ENCODE peak calls at places on chromosomes 3 and 15, in eight cellular contexts. Z is A549, M is H1, W is HCT116, K is K562, P is SK-N-SH, V is HepG2, B is GM12878. T is an unnamed sample.

GRCh38 chr3:17742837-17743659 is 617 bp upstream of the TBC1D5 start:
- DNase-seq in V (no peak), M (no peak), P (peak; percentile 95), W (no peak), K (no peak), Z (peak; percentile 92), B (no peak), T (peak; percentile 98)

GRCh38 chr15:75229191-75230015 is 27.7 kb downstream of the C15orf39 start:
- DNase-seq in B (no peak), M (no peak), Z (no peak), K (no peak), W (no peak), P (no peak), V (no peak), T (peak; percentile 22)

GRCh38 chr3:113110263-113110662 is 101.1 kb upstream of the BOC start:
- DNase-seq in K (no peak), W (no peak), B (no peak), M (no peak), Z (no peak), P (no peak), V (no peak), T (no peak)

GRCh38 chr3:150227839-150228238 is 180.3 kb upstream of the TSC22D2 start:
- DNase-seq in K (peak; percentile 78), V (peak; percentile 62), Z (peak; percentile 38), W (peak; percentile 32), M (peak; percentile 91), B (no peak), P (peak; percentile 30), T (peak; percentile 69)

GRCh38 chr3:43389388-43390254 is 103.3 kb downstream of the SNRK start:
- DNase-seq in W (no peak), K (peak; percentile 59), Z (no peak), M (no peak), B (peak; percentile 19), P (no peak), V (peak; percentile 30), T (peak; percentile 88)

GRCh38 chr3:4771238-4771637 is 208.0 kb upstream of the BHLHE40 start:
- DNase-seq in V (no peak), B (no peak), W (no peak), Z (no peak), P (no peak), K (no peak), M (no peak), T (no peak)

GRCh38 chr15:62848631-62849050 is 193.9 kb upstream of the TPM1 start:
- DNase-seq in W (no peak), P (no peak), V (peak; percentile 13), B (no peak), K (no peak), M (peak; percentile 41), Z (no peak), T (peak; percentile 48)

GRCh38 chr15:62549345-62549970 is 384.4 kb upstream of the C2CD4B start:
- DNase-seq in V (peak; percentile 40), M (no peak), B (no peak), Z (peak; percentile 71), P (peak; percentile 41), K (peak; percentile 24), W (peak; percentile 29), T (peak; percentile 33)

GRCh38 chr15:50096158-50096821 is 22.7 kb downstream of the ATP8B4 start:
- DNase-seq in Z (no peak), W (no peak), K (no peak), M (no peak), B (no peak), P (no peak), V (no peak), T (no peak)

GRCh38 chr3:193711165-193711485 is 118.1 kb downstream of the OPA1 start:
- DNase-seq in Z (no peak), B (no peak), P (no peak), M (no peak), K (no peak), W (no peak), V (no peak), T (no peak)

GRCh38 chr3:102087236-102087635 is 237.9 kb downstream of the NFKBIZ start:
- DNase-seq in Z (no peak), V (no peak), P (no peak), M (no peak), K (no peak), W (no peak), B (no peak), T (no peak)

GRCh38 chr3:8529738-8530525 is 28.3 kb downstream of the LMCD1 start:
- DNase-seq in P (no peak), K (no peak), W (no peak), Z (peak; percentile 23), B (no peak), V (no peak), M (no peak), T (no peak)

GRCh38 chr3:59655616-59656015 is 605.8 kb upstream of the CFAP20DC start:
- DNase-seq in Z (no peak), K (no peak), V (no peak), W (no peak), B (no peak), P (no peak), M (no peak), T (no peak)

GRCh38 chr3:104909721-104910120 is 457.0 kb upstream of the ALCAM start:
- DNase-seq in M (no peak), P (no peak), W (no peak), Z (no peak), B (no peak), V (no peak), K (no peak), T (peak; percentile 44)

GRCh38 chr3:104908761-104909160 is 457.9 kb upstream of the ALCAM start:
- DNase-seq in P (no peak), Z (no peak), B (no peak), K (no peak), M (no peak), W (no peak), V (no peak), T (no peak)

GRCh38 chr3:104907507-104907906 is 459.2 kb upstream of the ALCAM start:
- DNase-seq in M (no peak), B (no peak), W (no peak), Z (no peak), K (no peak), V (no peak), P (no peak), T (peak; percentile 90)

GRCh38 chr3:104911376-104911775 is 455.3 kb upstream of the ALCAM start:
- DNase-seq in B (no peak), Z (no peak), M (no peak), V (no peak), K (no peak), W (no peak), P (no peak), T (peak; percentile 31)

GRCh38 chr3:104909188-104909587 is 457.5 kb upstream of the ALCAM start:
- DNase-seq in V (no peak), P (peak; percentile 20), K (no peak), M (no peak), Z (no peak), B (no peak), W (no peak), T (peak; percentile 92)
- TF ChIP-seq RAD21 in V (no peak), P (no peak), K (no peak), M (no peak), Z (no peak), B (no peak), W (no peak), T (no peak)

GRCh38 chr15:79609501-79609900 is 177.4 kb downstream of the MINAR1 start:
- DNase-seq in B (no peak), W (no peak), Z (no peak), P (no peak), M (no peak), K (no peak), V (no peak), T (no peak)
- TF ChIP-seq RAD21 in B (no peak), W (no peak), Z (no peak), P (no peak), M (no peak), K (no peak), V (no peak), T (no peak)

DNA sequence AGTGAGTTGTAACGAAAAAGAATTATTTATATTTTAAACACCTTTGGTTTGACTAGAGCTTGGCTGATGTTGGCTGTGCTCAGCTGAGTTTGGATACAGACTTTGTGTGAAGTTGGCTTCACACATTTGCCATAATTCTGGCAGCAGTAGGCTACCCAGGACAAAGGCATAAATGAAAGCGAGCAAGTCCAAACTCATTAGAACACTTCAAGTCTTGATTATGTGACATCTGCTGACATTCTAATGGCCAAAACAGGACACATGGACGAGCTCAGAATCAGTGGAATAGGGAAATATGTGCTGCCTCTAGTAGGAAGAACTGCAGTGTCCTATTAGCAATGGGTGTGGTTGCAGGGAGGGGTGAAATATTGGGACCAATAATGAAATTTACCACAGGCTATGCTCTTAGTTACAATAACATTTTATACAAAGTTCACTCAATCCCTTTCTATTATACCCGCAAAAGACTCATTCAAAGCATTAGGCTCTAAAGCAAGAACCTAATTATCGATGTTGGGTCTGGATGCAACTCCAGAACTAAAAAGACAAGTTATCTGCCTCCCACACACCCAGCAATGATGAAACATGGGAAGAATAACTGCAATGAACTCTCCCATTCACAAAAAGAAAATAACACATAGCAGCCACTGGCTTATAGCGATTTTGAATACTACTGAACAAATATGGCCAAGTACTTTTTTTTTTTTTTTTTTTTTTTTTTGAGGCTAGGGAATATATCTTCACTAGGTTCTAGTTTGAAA is 493.9 kb upstream of the RASGRP1 start:
- DNase-seq in B (no peak), M (no peak), Z (no peak), K (no peak), P (no peak), V (no peak), W (no peak), T (no peak)
- TF ChIP-seq RAD21 in B (no peak), M (no peak), Z (no peak), K (no peak), P (no peak), V (no peak), W (no peak), T (no peak)

DNA sequence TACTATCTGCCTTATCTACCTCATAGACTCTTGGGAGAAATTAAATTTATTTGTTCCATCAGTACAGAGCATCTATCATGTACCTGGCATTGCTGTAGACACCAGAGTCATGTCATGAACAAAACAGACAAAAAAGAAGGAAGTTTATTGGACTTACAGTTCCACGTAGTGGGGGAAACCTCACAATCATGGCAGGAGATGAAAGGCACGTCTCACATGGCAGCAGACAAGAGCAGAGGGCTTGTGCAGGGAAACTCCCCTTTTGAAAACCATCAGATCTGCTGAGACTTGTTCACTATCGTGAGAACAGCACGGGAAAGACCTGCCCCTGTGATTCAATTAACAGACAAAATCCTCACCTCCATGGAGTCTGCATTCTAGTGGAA is 25.6 kb upstream of the ACAP2 start:
- DNase-seq in M (no peak), B (no peak), Z (no peak), K (no peak), W (no peak), P (no peak), V (no peak), T (no peak)
- TF ChIP-seq RAD21 in M (no peak), B (no peak), Z (no peak), K (no peak), W (no peak), P (no peak), V (no peak), T (no peak)